ENCODE peak calls at places on chromosome 16, in five cellular contexts. One of them, this sample, is unnamed. For H3K36me3 and H3K9me3, the result is how much of the 10 kb centered on the place peaks cover.

GRCh38 chr16:86079185-86079885 is 180.4 kb downstream of the IRF8 start:
- DNase-seq in transverse colon: no peak
- DNase-seq in pancreas: no peak
- DNase-seq in heart right ventricle: no peak
- DNase-seq in PC-9: no peak
- DNase-seq in this sample: peak

GRCh38 chr16:75810342-75810741 is 84.1 kb upstream of the CPHXL start:
- DNase-seq in heart right ventricle: no peak
- DNase-seq in pancreas: no peak
- DNase-seq in transverse colon: no peak
- DNase-seq in PC-9: no peak
- DNase-seq in this sample: no peak

GRCh38 chr16:23435500-23435899 is 17.5 kb downstream of the COG7 start:
- DNase-seq in transverse colon: peak
- DNase-seq in heart right ventricle: peak
- DNase-seq in pancreas: peak
- DNase-seq in PC-9: peak
- DNase-seq in this sample: peak

GRCh38 chr16:3036726-3037315 is at the start of gene BICDL2:
- DNase-seq in pancreas: peak
- DNase-seq in transverse colon: peak
- DNase-seq in heart right ventricle: no peak
- DNase-seq in PC-9: peak
- DNase-seq in this sample: no peak

GRCh38 chr16:15886078-15886477 is 2.3 kb downstream of the CEP20 start:
- DNase-seq in transverse colon: no peak
- DNase-seq in pancreas: no peak
- DNase-seq in heart right ventricle: no peak
- DNase-seq in PC-9: no peak
- DNase-seq in this sample: no peak

GRCh38 chr16:87638736-87639135 is 36.4 kb downstream of the JPH3 start:
- DNase-seq in heart right ventricle: no peak
- DNase-seq in pancreas: no peak
- DNase-seq in PC-9: no peak
- DNase-seq in transverse colon: no peak
- DNase-seq in this sample: no peak

GRCh38 chr16:46765050-46765449 is 16.9 kb upstream of the MYLK3 start:
- DNase-seq in heart right ventricle: no peak
- DNase-seq in transverse colon: no peak
- DNase-seq in pancreas: no peak
- DNase-seq in PC-9: no peak
- DNase-seq in this sample: no peak

GRCh38 chr16:67378642-67379041 is 14.7 kb downstream of the TPPP3 start:
- DNase-seq in pancreas: no peak
- DNase-seq in heart right ventricle: no peak
- DNase-seq in transverse colon: no peak
- DNase-seq in PC-9: no peak
- DNase-seq in this sample: no peak

GRCh38 chr16:50819706-50820105 is 77.8 kb downstream of the CYLD start:
- DNase-seq in transverse colon: no peak
- DNase-seq in pancreas: no peak
- DNase-seq in PC-9: no peak
- DNase-seq in heart right ventricle: no peak
- DNase-seq in this sample: no peak

GRCh38 chr16:63787014-63787413 is 1334.8 kb downstream of the CDH11 start:
- DNase-seq in transverse colon: no peak
- DNase-seq in PC-9: no peak
- DNase-seq in pancreas: no peak
- DNase-seq in heart right ventricle: no peak
- DNase-seq in this sample: no peak

GRCh38 chr16:14483819-14484385 is 146.2 kb downstream of the PARN start:
- DNase-seq in pancreas: no peak
- DNase-seq in heart right ventricle: no peak
- DNase-seq in PC-9: no peak
- DNase-seq in transverse colon: no peak
- DNase-seq in this sample: no peak

GRCh38 chr16:69561901-69562300 is 3.9 kb upstream of the NFAT5 start:
- DNase-seq in PC-9: no peak
- DNase-seq in pancreas: no peak
- DNase-seq in heart right ventricle: no peak
- DNase-seq in transverse colon: no peak
- DNase-seq in this sample: no peak

GRCh38 chr16:83015871-83016270 is 389.1 kb downstream of the CDH13 start:
- DNase-seq in pancreas: no peak
- DNase-seq in PC-9: no peak
- DNase-seq in heart right ventricle: no peak
- DNase-seq in transverse colon: no peak
- DNase-seq in this sample: no peak

GRCh38 chr16:25877103-25877502 is 185.3 kb downstream of the HS3ST4 start:
- DNase-seq in PC-9: no peak
- DNase-seq in heart right ventricle: no peak
- DNase-seq in pancreas: no peak
- DNase-seq in transverse colon: no peak
- DNase-seq in this sample: no peak

GRCh38 chr16:30382398-30383015 is at the start of gene SEPTIN1:
- DNase-seq in transverse colon: peak
- DNase-seq in heart right ventricle: no peak
- DNase-seq in PC-9: no peak
- DNase-seq in pancreas: no peak
- DNase-seq in this sample: no peak

GRCh38 chr16:67407788-67408452 is 8.4 kb downstream of the ZDHHC1 start:
- DNase-seq in PC-9: no peak
- DNase-seq in heart right ventricle: no peak
- DNase-seq in pancreas: no peak
- DNase-seq in transverse colon: no peak
- DNase-seq in this sample: no peak

DNA sequence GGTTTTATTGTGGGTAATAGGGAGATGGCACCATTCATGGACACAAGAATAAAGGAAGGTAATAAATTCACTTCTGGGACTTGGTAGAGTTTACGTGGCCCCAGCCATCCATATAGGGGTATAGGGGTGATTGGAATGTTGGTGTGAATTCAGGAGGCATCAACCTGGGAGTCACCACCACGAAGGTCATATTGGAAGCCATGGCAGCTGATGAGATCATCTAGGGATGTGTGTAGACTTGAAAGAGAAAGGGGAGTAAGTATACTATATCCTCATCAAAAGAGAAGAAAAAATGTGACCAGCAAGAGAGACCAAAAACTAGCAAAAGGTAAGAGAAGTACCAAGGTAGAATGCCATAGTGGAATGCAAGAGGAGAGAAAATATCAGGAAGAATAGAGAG is 26.6 kb upstream of the GINS3 start:
- DNase-seq in transverse colon: no peak
- DNase-seq in heart right ventricle: no peak
- DNase-seq in pancreas: no peak
- DNase-seq in PC-9: no peak
- DNase-seq in this sample: no peak
- H3K36me3 ChIP-seq in transverse colon: under half
- H3K36me3 ChIP-seq in heart right ventricle: under half
- H3K36me3 ChIP-seq in pancreas: under half
- H3K36me3 ChIP-seq in PC-9: under half
- H3K36me3 ChIP-seq in this sample: under half

GRCh38 chr16:71443714-71444113 is 1.9 kb upstream of the TLE7 start:
- DNase-seq in transverse colon: no peak
- DNase-seq in PC-9: no peak
- DNase-seq in pancreas: no peak
- DNase-seq in heart right ventricle: no peak
- DNase-seq in this sample: no peak

GRCh38 chr16:71441348-71441781 is 489 bp downstream of the TLE7 start:
- DNase-seq in heart right ventricle: no peak
- DNase-seq in PC-9: no peak
- DNase-seq in pancreas: peak
- DNase-seq in transverse colon: no peak
- DNase-seq in this sample: no peak

GRCh38 chr16:71439531-71439930 is 2.3 kb downstream of the TLE7 start:
- DNase-seq in heart right ventricle: no peak
- DNase-seq in transverse colon: no peak
- DNase-seq in PC-9: no peak
- DNase-seq in pancreas: no peak
- DNase-seq in this sample: no peak

GRCh38 chr16:71440669-71441347 is 1.0 kb downstream of the TLE7 start:
- DNase-seq in heart right ventricle: no peak
- DNase-seq in pancreas: no peak
- DNase-seq in transverse colon: no peak
- DNase-seq in PC-9: no peak
- DNase-seq in this sample: peak

GRCh38 chr16:71442041-71442440 is at the start of gene TLE7:
- DNase-seq in transverse colon: no peak
- DNase-seq in PC-9: no peak
- DNase-seq in pancreas: no peak
- DNase-seq in heart right ventricle: no peak
- DNase-seq in this sample: no peak
- H3K9me3 ChIP-seq in transverse colon: under half
- H3K9me3 ChIP-seq in PC-9: under half
- H3K9me3 ChIP-seq in pancreas: under half
- H3K9me3 ChIP-seq in heart right ventricle: under half
- H3K9me3 ChIP-seq in this sample: under half

DNA sequence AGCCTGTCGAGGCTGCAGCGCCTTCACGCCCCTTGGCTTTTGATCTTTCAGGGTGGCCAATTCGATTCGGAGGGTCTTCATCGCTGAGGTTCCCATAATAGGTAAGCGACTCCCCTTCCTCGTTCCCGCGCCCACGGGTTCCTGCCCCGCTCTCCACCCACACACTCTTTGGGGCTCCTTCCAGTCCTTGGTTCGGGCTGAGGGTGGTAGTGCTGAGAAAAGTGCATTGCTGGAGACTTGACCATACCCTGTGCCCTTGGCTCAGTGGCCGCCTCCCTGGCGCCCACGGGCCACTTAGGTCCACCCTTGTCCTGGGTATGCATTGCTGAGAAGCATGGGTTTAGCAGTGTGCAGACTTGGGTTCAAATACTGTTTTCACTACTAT is 491 bp downstream of the POLR2C start:
- DNase-seq in pancreas: no peak
- DNase-seq in transverse colon: no peak
- DNase-seq in PC-9: no peak
- DNase-seq in heart right ventricle: no peak
- DNase-seq in this sample: no peak
- H3K36me3 ChIP-seq in pancreas: under half
- H3K36me3 ChIP-seq in transverse colon: under half
- H3K36me3 ChIP-seq in PC-9: under half
- H3K36me3 ChIP-seq in heart right ventricle: under half
- H3K36me3 ChIP-seq in this sample: under half

GRCh38 chr16:10926867-10927266 is 15.4 kb downstream of the DEXI start:
- DNase-seq in transverse colon: no peak
- DNase-seq in heart right ventricle: no peak
- DNase-seq in PC-9: no peak
- DNase-seq in pancreas: no peak
- DNase-seq in this sample: no peak
- H3K9me3 ChIP-seq in transverse colon: under half
- H3K9me3 ChIP-seq in heart right ventricle: under half
- H3K9me3 ChIP-seq in PC-9: under half
- H3K9me3 ChIP-seq in pancreas: under half
- H3K9me3 ChIP-seq in this sample: under half